ENCODE peak calls at places on chromosomes 12 and 14, in seven cellular contexts. B is GM23338; F is ovary; D is tibial artery; M is HCT116; W is heart right ventricle; A is CD8-positive, alpha-beta T cell. X is an unnamed sample. For H3K4me1 and H3K27me3, the result is how much of the 10 kb centered on the place peaks cover.

GRCh38 chr14:68665116-68665515 is 127.8 kb downstream of the ZFP36L1 start:
- DNase-seq in B (no peak), F (no peak), D (peak), M (no peak), W (no peak), A (no peak), X (no peak)

GRCh38 chr14:36747411-36748184 is 85.9 kb downstream of the PAX9 start:
- DNase-seq in B (peak), F (no peak), D (no peak), M (no peak), W (no peak), A (no peak), X (no peak)

GRCh38 chr12:52191841-52192791 is at the start of gene KRT80:
- DNase-seq in B (no peak), F (peak), D (peak), M (peak), W (peak), A (no peak), X (peak)

GRCh38 chr14:102464006-102464405 is 45.6 kb downstream of the ANKRD9 start:
- DNase-seq in B (no peak), F (no peak), D (no peak), M (no peak), W (no peak), A (no peak), X (no peak)

GRCh38 chr14:79379266-79379665 is 832.0 kb downstream of the DIO2 start:
- DNase-seq in B (no peak), F (no peak), D (no peak), M (no peak), W (no peak), A (no peak), X (no peak)

GRCh38 chr12:85572956-85573355 is 263.3 kb downstream of the RASSF9 start:
- DNase-seq in B (no peak), F (no peak), D (no peak), M (no peak), W (no peak), A (no peak), X (no peak)

GRCh38 chr12:54277823-54278276 is 2.1 kb downstream of the CBX5 start:
- DNase-seq in B (no peak), F (no peak), D (no peak), M (no peak), W (no peak), A (no peak), X (no peak)

GRCh38 chr14:103073876-103074698 is 9.9 kb upstream of the LBHD2 start:
- DNase-seq in B (no peak), F (peak), D (no peak), M (no peak), W (no peak), A (no peak), X (no peak)

GRCh38 chr14:72636871-72637270 is 257.0 kb downstream of the DPF3 start:
- DNase-seq in B (no peak), F (no peak), D (no peak), M (no peak), W (no peak), A (no peak), X (no peak)

GRCh38 chr12:101050631-101051030 is 159.4 kb downstream of the SLC5A8 start:
- DNase-seq in B (no peak), F (no peak), D (no peak), M (no peak), W (no peak), A (no peak), X (no peak)

GRCh38 chr12:101047652-101048051 is 162.4 kb downstream of the SLC5A8 start:
- DNase-seq in B (no peak), F (no peak), D (no peak), M (no peak), W (no peak), A (no peak), X (no peak)

GRCh38 chr12:101053203-101053602 is 156.8 kb downstream of the SLC5A8 start:
- DNase-seq in B (no peak), F (no peak), D (no peak), M (no peak), W (no peak), A (no peak), X (no peak)

GRCh38 chr12:101051901-101052550 is 158.0 kb downstream of the SLC5A8 start:
- DNase-seq in B (no peak), F (peak), D (no peak), M (peak), W (no peak), A (no peak), X (no peak)

DNA sequence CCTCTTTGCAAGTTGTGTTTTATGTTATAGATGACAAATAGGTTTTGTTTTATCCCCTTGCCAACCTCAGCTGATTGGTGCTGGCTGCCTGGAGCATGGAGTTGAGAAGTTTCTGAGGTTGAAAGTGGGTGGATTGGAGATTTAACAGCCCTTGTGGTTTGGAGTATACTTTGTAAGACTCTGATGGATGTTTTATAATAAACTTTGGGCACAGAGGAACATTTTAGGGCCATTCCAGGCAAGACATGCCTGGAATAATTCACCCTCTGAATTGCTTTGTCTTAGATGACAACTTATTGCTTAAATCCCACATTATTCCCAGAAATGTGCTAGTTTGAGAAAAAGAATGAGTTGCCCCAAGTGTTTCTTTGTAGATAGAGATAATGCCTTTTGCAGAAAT is 158.9 kb downstream of the SLC5A8 start:
- DNase-seq in B (no peak), F (no peak), D (no peak), M (no peak), W (no peak), A (no peak), X (no peak)
- H3K4me1 ChIP-seq in B (under half), F (under half), D (under half), M (under half), W (under half), A (under half), X (under half)

DNA sequence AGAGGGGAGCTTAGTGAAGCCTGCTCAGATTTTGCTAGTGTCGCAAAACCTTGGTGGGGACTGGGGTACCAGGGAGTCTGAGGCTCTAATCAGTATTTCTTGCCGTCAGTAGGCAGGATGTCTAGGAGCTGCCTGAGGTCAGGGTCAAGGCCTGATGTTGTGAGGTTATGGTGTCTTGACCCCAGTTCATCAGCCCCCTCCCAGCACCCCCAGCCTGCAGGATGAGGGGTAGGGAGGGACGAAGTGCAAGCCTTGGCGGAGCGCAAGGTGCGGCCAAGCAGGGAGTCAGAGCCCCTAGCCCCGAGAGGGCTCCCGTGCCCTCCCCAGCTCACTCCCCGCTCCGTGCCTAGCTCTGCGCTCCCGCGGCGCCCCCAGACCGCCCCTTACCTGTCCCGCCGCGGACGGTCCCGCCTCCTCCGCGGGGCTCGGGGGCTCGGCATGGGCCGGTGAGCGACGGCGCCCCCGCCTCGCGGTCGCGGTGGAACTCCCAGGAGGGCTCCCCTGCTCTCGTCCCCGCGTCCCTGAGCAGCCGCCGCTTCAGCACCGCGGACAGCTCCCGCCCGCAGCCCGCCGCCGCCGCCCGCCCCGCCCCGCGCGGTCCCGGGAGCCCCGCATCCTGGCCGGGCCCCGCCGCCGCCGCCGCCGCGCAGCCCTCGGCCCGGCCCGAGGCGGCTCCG is 347 bp downstream of the SYNDIG1L start:
- DNase-seq in B (peak), F (peak), D (peak), M (no peak), W (peak), A (peak), X (no peak)
- H3K4me3 ChIP-seq in B (peak), F (no peak), D (no peak), M (no peak), W (no peak), A (no peak), X (no peak)

GRCh38 chr12:81294325-81295190 is 216.7 kb downstream of the ACSS3 start:
- DNase-seq in B (no peak), F (no peak), D (no peak), M (no peak), W (no peak), A (no peak), X (no peak)
- H3K27me3 ChIP-seq in B (under half), F (under half), D (under half), M (under half), W (under half), A (under half), X (under half)

GRCh38 chr12:25995906-25996305 is 37.4 kb downstream of the RASSF8 start:
- DNase-seq in B (no peak), F (no peak), D (no peak), M (no peak), W (no peak), A (no peak), X (no peak)
- H3K4me1 ChIP-seq in B (under half), F (under half), D (under half), M (under half), W (under half), A (under half), X (under half)

GRCh38 chr12:91040356-91040755 is 17.5 kb downstream of the KERA start:
- DNase-seq in B (no peak), F (no peak), D (no peak), M (no peak), W (no peak), A (no peak), X (no peak)

GRCh38 chr12:91037301-91037700 is 20.5 kb downstream of the KERA start:
- DNase-seq in B (no peak), F (no peak), D (no peak), M (no peak), W (no peak), A (no peak), X (no peak)
- H3K4me3 ChIP-seq in B (no peak), F (no peak), D (no peak), M (no peak), W (no peak), A (no peak), X (no peak)

GRCh38 chr12:48977290-48978281 is 536 bp upstream of the WNT1 start:
- DNase-seq in B (peak), F (peak), D (no peak), M (no peak), W (peak), A (peak), X (peak)

GRCh38 chr12:48980389-48980952 is 2.3 kb downstream of the WNT1 start:
- DNase-seq in B (peak), F (no peak), D (no peak), M (no peak), W (no peak), A (peak), X (peak)

GRCh38 chr12:48979602-48980388 is 1.7 kb downstream of the WNT1 start:
- DNase-seq in B (peak), F (peak), D (no peak), M (no peak), W (no peak), A (peak), X (no peak)

GRCh38 chr12:48978741-48979601 is 849 bp downstream of the WNT1 start:
- DNase-seq in B (no peak), F (no peak), D (no peak), M (no peak), W (no peak), A (no peak), X (no peak)

DNA sequence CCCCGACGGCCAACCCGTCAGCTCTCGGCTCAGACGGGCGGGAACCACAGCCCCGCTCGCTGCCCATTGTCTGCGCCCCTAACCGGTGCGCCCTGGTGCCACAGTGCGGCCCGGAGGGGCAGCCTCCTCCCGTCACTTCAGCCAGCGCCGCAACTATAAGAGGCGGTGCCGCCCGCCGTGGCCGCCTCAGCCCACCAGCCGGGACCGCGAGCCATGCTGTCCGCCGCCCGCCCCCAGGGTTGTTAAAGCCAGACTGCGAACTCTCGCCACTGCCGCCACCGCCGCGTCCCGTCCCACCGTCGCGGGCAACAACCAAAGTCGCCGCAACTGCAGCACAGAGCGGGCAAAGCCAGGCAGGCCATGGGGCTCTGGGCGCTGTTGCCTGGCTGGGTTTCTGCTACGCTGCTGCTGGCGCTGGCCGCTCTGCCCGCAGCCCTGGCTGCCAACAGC is at the start of gene WNT1:
- DNase-seq in B (no peak), F (no peak), D (no peak), M (no peak), W (no peak), A (no peak), X (no peak)
- H3K27me3 ChIP-seq in B (half or more), F (under half), D (under half), M (under half), W (half or more), A (under half), X (half or more)

GRCh38 chr12:77118696-77119095 is 53.3 kb upstream of the E2F7 start:
- DNase-seq in B (no peak), F (no peak), D (no peak), M (no peak), W (no peak), A (no peak), X (no peak)

GRCh38 chr12:77120695-77121094 is 55.3 kb upstream of the E2F7 start:
- DNase-seq in B (no peak), F (no peak), D (no peak), M (no peak), W (no peak), A (no peak), X (no peak)

GRCh38 chr12:77122236-77122635 is 56.9 kb upstream of the E2F7 start:
- DNase-seq in B (no peak), F (no peak), D (no peak), M (peak), W (no peak), A (no peak), X (no peak)

GRCh38 chr12:77122661-77123060 is 57.3 kb upstream of the E2F7 start:
- DNase-seq in B (no peak), F (no peak), D (no peak), M (no peak), W (no peak), A (no peak), X (no peak)

DNA sequence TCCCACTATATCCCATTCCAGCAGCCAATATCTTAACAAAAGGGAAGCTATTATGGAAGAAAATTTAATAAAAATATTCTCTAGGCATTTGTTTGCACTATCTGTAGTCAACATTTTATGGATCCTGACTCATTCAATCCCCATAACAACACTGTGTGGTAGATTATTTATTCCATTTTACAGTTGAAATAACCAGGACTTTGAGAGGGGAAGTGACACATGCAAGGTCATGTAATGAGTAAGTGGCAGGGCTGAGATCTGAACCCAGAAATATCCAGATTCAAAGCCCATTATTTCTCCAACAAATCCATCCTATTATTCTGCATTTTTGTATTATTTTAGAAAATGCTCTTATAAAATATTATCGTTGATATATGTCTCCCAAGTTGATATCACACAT is 54.8 kb upstream of the E2F7 start:
- DNase-seq in B (no peak), F (no peak), D (no peak), M (peak), W (no peak), A (no peak), X (no peak)
- H3K4me1 ChIP-seq in B (under half), F (under half), D (under half), M (under half), W (under half), A (under half), X (under half)

GRCh38 chr12:48199784-48200198 is 3.3 kb downstream of the OR10AD1 start:
- DNase-seq in B (peak), F (no peak), D (no peak), M (no peak), W (no peak), A (no peak), X (no peak)

GRCh38 chr12:48198985-48199384 is 4.1 kb downstream of the OR10AD1 start:
- DNase-seq in B (no peak), F (no peak), D (no peak), M (no peak), W (no peak), A (no peak), X (no peak)

GRCh38 chr12:48198619-48198973 is 4.5 kb downstream of the OR10AD1 start:
- DNase-seq in B (peak), F (peak), D (peak), M (no peak), W (peak), A (no peak), X (peak)

GRCh38 chr12:48197549-48197966 is 5.5 kb downstream of the OR10AD1 start:
- DNase-seq in B (peak), F (no peak), D (no peak), M (peak), W (no peak), A (no peak), X (no peak)

GRCh38 chr12:48197967-48198618 is 5.0 kb downstream of the OR10AD1 start:
- DNase-seq in B (peak), F (peak), D (peak), M (peak), W (peak), A (peak), X (peak)
- H3K4me3 ChIP-seq in B (peak), F (peak), D (peak), M (peak), W (peak), A (peak), X (peak)

DNA sequence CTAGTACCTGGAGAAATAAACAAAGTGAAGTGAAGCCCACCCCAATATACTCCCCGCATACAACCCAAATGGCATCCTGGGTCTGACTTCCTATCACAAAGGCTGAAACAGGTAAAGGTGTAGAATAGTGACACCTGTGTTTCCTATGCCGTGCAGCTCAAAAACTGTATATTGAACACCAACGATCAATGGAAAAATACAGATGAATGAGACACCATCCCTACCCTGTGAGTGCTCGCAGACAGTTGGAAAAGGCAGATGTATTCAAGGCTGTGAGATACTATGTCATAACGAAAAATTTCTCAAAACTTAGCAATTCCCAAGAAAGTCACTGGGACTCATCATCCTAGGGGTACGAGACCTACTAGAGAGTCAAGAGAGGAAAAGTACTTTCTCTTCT is 249.9 kb downstream of the SPTSSA start:
- DNase-seq in B (no peak), F (no peak), D (no peak), M (no peak), W (no peak), A (no peak), X (no peak)
- H3K27me3 ChIP-seq in B (under half), F (under half), D (under half), M (under half), W (under half), A (under half), X (under half)

DNA sequence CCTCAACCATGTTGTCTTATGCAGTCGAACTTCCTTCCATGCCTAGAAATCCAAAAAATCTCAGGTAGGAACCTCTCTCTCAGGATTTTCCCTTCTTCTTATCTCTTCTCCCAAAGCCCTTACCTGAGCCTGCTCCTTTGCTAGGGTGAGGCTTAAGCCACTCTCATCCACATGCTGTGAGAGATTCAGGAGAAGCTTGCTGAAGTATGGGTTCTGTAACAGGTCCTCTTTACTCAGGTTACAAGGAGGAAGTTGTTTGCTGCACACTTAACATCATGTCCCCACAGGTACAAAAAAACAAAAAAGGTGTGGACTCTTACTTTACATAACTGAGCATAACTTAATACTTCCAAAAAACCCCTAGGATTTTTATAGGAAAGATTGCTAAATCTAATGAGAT is 4.5 kb downstream of the HAUS4 start:
- DNase-seq in B (no peak), F (no peak), D (no peak), M (no peak), W (no peak), A (no peak), X (no peak)
- H3K4me1 ChIP-seq in B (under half), F (under half), D (under half), M (under half), W (under half), A (under half), X (under half)